ENCODE peak calls at places on chromosomes 5 and 9, in four cellular contexts. H, Z, P and R are unnamed samples.

GRCh38 chr9:38445154-38446043 is 21.1 kb upstream of the IGFBPL1 start:
- DNase-seq in H (no peak), P (no peak), Z (no peak), R (no peak)

GRCh38 chr9:137166242-137167112 is 3.4 kb downstream of the LRRC26 start:
- DNase-seq in P (no peak), H (no peak), Z (no peak), R (no peak)

GRCh38 chr9:136949239-136949816 is 2.7 kb upstream of the LCN12 start:
- DNase-seq in H (peak), P (no peak), Z (peak), R (no peak)

GRCh38 chr9:3760031-3760430 is 234.2 kb upstream of the RFX3 start:
- DNase-seq in Z (no peak), P (no peak), H (no peak), R (no peak)

GRCh38 chr5:14685757-14686156 is 21.2 kb downstream of the OTULIN start:
- DNase-seq in Z (no peak), P (peak), H (peak), R (peak)

GRCh38 chr9:18985464-18985951 is 47.5 kb downstream of the SAXO1 start:
- DNase-seq in H (no peak), Z (no peak), P (no peak), R (no peak)

GRCh38 chr9:69028754-69029153 is 6.8 kb upstream of the FXN start:
- DNase-seq in H (no peak), P (no peak), Z (no peak), R (peak)

GRCh38 chr5:55407059-55407684 is 99.4 kb downstream of the MTREX start:
- DNase-seq in H (no peak), P (peak), Z (no peak), R (peak)

DNA sequence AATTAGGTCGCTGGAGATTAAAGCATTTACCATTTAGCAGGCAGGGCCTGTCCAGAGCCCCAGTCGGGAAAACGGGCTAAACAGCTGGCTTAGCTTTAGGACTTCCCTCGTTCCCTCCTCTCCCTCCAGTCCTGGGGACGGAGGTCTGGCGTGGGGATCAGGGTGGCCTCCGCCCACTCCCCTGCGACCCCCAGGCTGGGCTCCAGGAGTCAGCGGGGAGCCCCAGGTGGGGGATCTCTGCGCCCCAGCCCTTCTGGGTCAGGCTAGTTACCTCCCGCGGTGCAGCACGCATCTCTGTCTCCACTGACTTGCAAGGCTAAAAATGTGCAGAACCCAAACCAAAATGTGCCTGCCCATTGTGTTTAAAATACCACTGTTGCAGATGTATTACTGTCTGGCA is 16.2 kb upstream of the CAMSAP1 start:
- DNase-seq in P (no peak), H (no peak), Z (no peak), R (no peak)
- H3K4me3 ChIP-seq in P (no peak), H (no peak), Z (no peak), R (no peak)

GRCh38 chr5:150815010-150815409 is 31.3 kb upstream of the IRGM start:
- DNase-seq in H (no peak), Z (no peak), P (no peak), R (no peak)
- H3K4me3 ChIP-seq in H (no peak), Z (no peak), P (no peak), R (no peak)

GRCh38 chr9:121184463-121184862 is 17.2 kb downstream of the RAB14 start:
- DNase-seq in Z (no peak), H (no peak), P (no peak), R (no peak)
- H3K4me3 ChIP-seq in Z (no peak), H (no peak), P (no peak), R (no peak)

GRCh38 chr5:131252824-131253171 is 11.1 kb upstream of the CDC42SE2 start:
- DNase-seq in H (peak), Z (peak), P (no peak), R (peak)
- H3K4me3 ChIP-seq in H (peak), Z (peak), P (no peak), R (peak)

DNA sequence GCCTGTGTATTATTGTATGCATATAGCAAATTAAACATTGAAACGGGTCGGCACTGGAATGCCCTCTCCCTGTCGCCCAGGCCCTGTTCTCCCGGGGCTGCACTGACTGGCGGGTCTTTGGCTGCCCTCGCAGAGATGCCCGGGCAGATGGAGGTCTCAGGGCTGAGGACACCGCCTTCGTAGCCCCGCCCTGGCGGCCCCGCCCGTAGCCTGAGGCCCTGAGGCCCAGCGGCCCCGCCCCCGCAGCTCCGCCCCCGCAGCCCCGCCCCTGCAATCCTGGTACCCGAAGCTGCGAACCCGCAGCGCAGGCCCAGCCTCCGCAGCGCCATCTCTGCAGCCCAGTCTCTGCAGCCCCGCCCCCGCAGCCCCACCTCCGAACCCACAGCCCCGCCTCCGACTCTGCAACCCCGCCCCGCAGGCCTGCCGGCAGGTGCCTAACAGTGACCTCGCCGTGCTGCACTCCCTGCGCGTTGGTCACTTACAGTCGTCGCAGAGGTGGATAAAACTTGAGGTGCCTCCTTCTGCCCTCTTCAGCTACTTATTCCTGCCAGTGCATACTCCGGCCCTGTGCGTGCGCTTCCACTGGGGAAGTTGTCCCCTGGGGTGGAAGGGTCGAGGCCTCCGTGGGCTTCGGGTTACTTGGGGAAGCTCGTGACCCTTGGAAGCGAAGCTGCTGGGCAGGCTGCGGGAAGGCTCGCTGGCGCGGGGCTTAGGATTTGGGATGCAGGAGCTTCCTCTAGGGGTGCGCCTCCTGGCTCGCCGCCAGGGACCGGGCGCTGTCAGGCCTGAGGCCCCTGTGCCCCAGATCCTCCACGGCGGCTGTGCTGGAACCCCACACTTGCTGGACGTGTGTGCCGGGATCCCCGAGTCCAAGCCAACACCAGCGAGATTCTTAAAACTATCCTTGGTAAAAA is 72.3 kb downstream of the ICE1 start:
- DNase-seq in P (no peak), Z (peak), H (peak), R (no peak)
- H3K4me3 ChIP-seq in P (no peak), Z (peak), H (peak), R (no peak)